ENCODE peak calls at places on chromosomes 6 and 20, in six cellular contexts. I is H54; G is testis; Y is activated CD4-positive, alpha-beta T cell treated with anti-CD3 and anti-CD28 coated beads for 4 hours; M is astrocyte of the spinal cord; F is nephron progenitor cell. A is an unnamed sample.
A peak's percentile ranks its signal among the peaks of the same experiment; 100 is the strongest.

GRCh38 chr6:134216304-134217029 is 101.4 kb downstream of the SGK1 start:
- DNase-seq in F (no peak), M (no peak), I (no peak), G (no peak), Y (no peak), A (no peak)

GRCh38 chr6:113856571-113857564 is at the start of gene MARCKS:
- DNase-seq in M (peak; percentile 95), Y (peak; percentile 21), F (peak; percentile 84), G (peak; percentile 90), I (no peak), A (peak; percentile 95)

GRCh38 chr6:29633532-29633901 is 534 bp upstream of the GABBR1 start:
- DNase-seq in G (no peak), Y (no peak), F (no peak), M (no peak), I (no peak), A (no peak)

GRCh38 chr6:86355271-86355670 is 582.1 kb upstream of the HTR1E start:
- DNase-seq in I (no peak), F (no peak), Y (no peak), M (no peak), G (no peak), A (no peak)

GRCh38 chr6:140269766-140270165 is 895.3 kb upstream of the CITED2 start:
- DNase-seq in Y (no peak), G (no peak), I (no peak), F (no peak), M (peak; percentile 19), A (peak; percentile 13)

GRCh38 chr6:81145506-81145905 is 607.0 kb downstream of the TENT5A start:
- DNase-seq in Y (no peak), I (no peak), M (no peak), G (no peak), F (no peak), A (no peak)

GRCh38 chr20:7449269-7449668 is 491.0 kb downstream of the HAO1 start:
- DNase-seq in I (no peak), F (no peak), G (no peak), Y (no peak), M (no peak), A (peak; percentile 23)

GRCh38 chr20:15835811-15836210 is 737.4 kb downstream of the KIF16B start:
- DNase-seq in G (no peak), I (no peak), M (no peak), Y (no peak), F (no peak), A (no peak)

GRCh38 chr6:31663961-31664789 is 622 bp downstream of the GPANK1 start:
- DNase-seq in F (no peak), I (peak; percentile 85), Y (no peak), G (peak; percentile 33), M (peak; percentile 81), A (peak; percentile 87)